ENCODE peak calls at places on chromosomes 5 and 9, in six cellular contexts. One of them, this sample, is unnamed.

GRCh38 chr5:15008476-15008875 is 136.9 kb upstream of the ANKH start:
- DNase-seq in WTC11: peak
- DNase-seq in fibroblast of pulmonary artery: peak
- DNase-seq in prostate gland: peak
- DNase-seq in tibial nerve: peak
- DNase-seq in AG04450: peak
- DNase-seq in this sample: peak

GRCh38 chr5:43041669-43042175 is 1.6 kb upstream of the ANXA2R start:
- DNase-seq in prostate gland: peak
- DNase-seq in WTC11: peak
- DNase-seq in AG04450: peak
- DNase-seq in fibroblast of pulmonary artery: peak
- DNase-seq in tibial nerve: no peak
- DNase-seq in this sample: peak

GRCh38 chr5:139138790-139139189 is 59.4 kb downstream of the SIL1 start:
- DNase-seq in prostate gland: peak
- DNase-seq in tibial nerve: no peak
- DNase-seq in AG04450: no peak
- DNase-seq in WTC11: no peak
- DNase-seq in fibroblast of pulmonary artery: peak
- DNase-seq in this sample: no peak

GRCh38 chr5:143767162-143767561 is 44.8 kb upstream of the HMHB1 start:
- DNase-seq in tibial nerve: no peak
- DNase-seq in AG04450: no peak
- DNase-seq in prostate gland: no peak
- DNase-seq in fibroblast of pulmonary artery: no peak
- DNase-seq in WTC11: no peak
- DNase-seq in this sample: no peak

GRCh38 chr5:126499742-126500396 is 76.7 kb downstream of the GRAMD2B start:
- DNase-seq in tibial nerve: no peak
- DNase-seq in WTC11: no peak
- DNase-seq in prostate gland: no peak
- DNase-seq in fibroblast of pulmonary artery: peak
- DNase-seq in AG04450: no peak
- DNase-seq in this sample: no peak

GRCh38 chr5:111574316-111574715 is 62.0 kb upstream of the STARD4 start:
- DNase-seq in AG04450: no peak
- DNase-seq in WTC11: no peak
- DNase-seq in prostate gland: no peak
- DNase-seq in tibial nerve: no peak
- DNase-seq in fibroblast of pulmonary artery: no peak
- DNase-seq in this sample: no peak

GRCh38 chr5:172959824-172960799 is 888 bp downstream of the RPL26L1 start:
- DNase-seq in WTC11: no peak
- DNase-seq in tibial nerve: no peak
- DNase-seq in AG04450: no peak
- DNase-seq in fibroblast of pulmonary artery: no peak
- DNase-seq in prostate gland: no peak
- DNase-seq in this sample: no peak

GRCh38 chr5:172438304-172438652 is 16.0 kb downstream of the SH3PXD2B start:
- DNase-seq in AG04450: no peak
- DNase-seq in prostate gland: no peak
- DNase-seq in tibial nerve: no peak
- DNase-seq in fibroblast of pulmonary artery: no peak
- DNase-seq in WTC11: no peak
- DNase-seq in this sample: no peak

GRCh38 chr5:76270214-76270613 is 132.9 kb upstream of the IQGAP2 start:
- DNase-seq in prostate gland: no peak
- DNase-seq in tibial nerve: no peak
- DNase-seq in WTC11: no peak
- DNase-seq in fibroblast of pulmonary artery: no peak
- DNase-seq in AG04450: no peak
- DNase-seq in this sample: no peak

GRCh38 chr5:158801286-158801685 is 298.4 kb downstream of the EBF1 start:
- DNase-seq in WTC11: no peak
- DNase-seq in fibroblast of pulmonary artery: no peak
- DNase-seq in tibial nerve: no peak
- DNase-seq in prostate gland: no peak
- DNase-seq in AG04450: no peak
- DNase-seq in this sample: no peak

GRCh38 chr5:31492824-31493223 is 39.1 kb downstream of the DROSHA start:
- DNase-seq in fibroblast of pulmonary artery: peak
- DNase-seq in prostate gland: no peak
- DNase-seq in WTC11: peak
- DNase-seq in AG04450: no peak
- DNase-seq in tibial nerve: no peak
- DNase-seq in this sample: no peak

GRCh38 chr5:74641778-74642542 is 1.4 kb upstream of the ENC1 start:
- DNase-seq in fibroblast of pulmonary artery: peak
- DNase-seq in WTC11: no peak
- DNase-seq in AG04450: peak
- DNase-seq in tibial nerve: no peak
- DNase-seq in prostate gland: peak
- DNase-seq in this sample: peak

GRCh38 chr5:96058084-96058483 is 96.4 kb upstream of the ELL2 start:
- DNase-seq in tibial nerve: no peak
- DNase-seq in prostate gland: no peak
- DNase-seq in WTC11: no peak
- DNase-seq in fibroblast of pulmonary artery: no peak
- DNase-seq in AG04450: no peak
- DNase-seq in this sample: no peak

GRCh38 chr5:72093231-72093630 is 14.0 kb upstream of the MAP1B start:
- DNase-seq in fibroblast of pulmonary artery: peak
- DNase-seq in tibial nerve: no peak
- DNase-seq in AG04450: no peak
- DNase-seq in WTC11: no peak
- DNase-seq in prostate gland: no peak
- DNase-seq in this sample: no peak

GRCh38 chr9:96447406-96447805 is 2.6 kb upstream of the HABP4 start:
- DNase-seq in prostate gland: no peak
- DNase-seq in WTC11: no peak
- DNase-seq in tibial nerve: no peak
- DNase-seq in fibroblast of pulmonary artery: no peak
- DNase-seq in AG04450: no peak
- DNase-seq in this sample: no peak

GRCh38 chr9:108565651-108566378 is 290.0 kb downstream of the ACTL7B start:
- DNase-seq in tibial nerve: peak
- DNase-seq in prostate gland: peak
- DNase-seq in fibroblast of pulmonary artery: peak
- DNase-seq in WTC11: peak
- DNase-seq in AG04450: peak
- DNase-seq in this sample: peak

GRCh38 chr9:103999375-104000062 is 94.6 kb upstream of the SMC2 start:
- DNase-seq in fibroblast of pulmonary artery: no peak
- DNase-seq in WTC11: no peak
- DNase-seq in prostate gland: no peak
- DNase-seq in AG04450: no peak
- DNase-seq in tibial nerve: no peak
- DNase-seq in this sample: no peak

GRCh38 chr5:147995846-147996245 is 67.9 kb upstream of the SPINK5 start:
- DNase-seq in prostate gland: no peak
- DNase-seq in fibroblast of pulmonary artery: no peak
- DNase-seq in WTC11: no peak
- DNase-seq in tibial nerve: no peak
- DNase-seq in AG04450: no peak
- DNase-seq in this sample: no peak

GRCh38 chr9:134376386-134377142 is 50.3 kb downstream of the RXRA start:
- DNase-seq in WTC11: no peak
- DNase-seq in prostate gland: no peak
- DNase-seq in AG04450: no peak
- DNase-seq in tibial nerve: no peak
- DNase-seq in fibroblast of pulmonary artery: no peak
- DNase-seq in this sample: no peak

GRCh38 chr5:136435951-136436544 is 70.7 kb upstream of the TRPC7 start:
- DNase-seq in prostate gland: no peak
- DNase-seq in fibroblast of pulmonary artery: peak
- DNase-seq in AG04450: no peak
- DNase-seq in WTC11: no peak
- DNase-seq in tibial nerve: no peak
- DNase-seq in this sample: no peak

GRCh38 chr5:143542798-143543144 is 139.3 kb upstream of the NR3C1 start:
- DNase-seq in WTC11: no peak
- DNase-seq in AG04450: no peak
- DNase-seq in tibial nerve: no peak
- DNase-seq in fibroblast of pulmonary artery: peak
- DNase-seq in prostate gland: no peak
- DNase-seq in this sample: no peak

GRCh38 chr5:140249536-140249935 is 53.4 kb downstream of the PFDN1 start:
- DNase-seq in tibial nerve: no peak
- DNase-seq in fibroblast of pulmonary artery: no peak
- DNase-seq in AG04450: no peak
- DNase-seq in WTC11: no peak
- DNase-seq in prostate gland: no peak
- DNase-seq in this sample: no peak

GRCh38 chr5:101942321-101942882 is 353.7 kb downstream of the SLCO4C1 start:
- DNase-seq in WTC11: peak
- DNase-seq in AG04450: no peak
- DNase-seq in prostate gland: peak
- DNase-seq in tibial nerve: no peak
- DNase-seq in fibroblast of pulmonary artery: peak
- DNase-seq in this sample: no peak

GRCh38 chr5:68011801-68012200 is 203.8 kb upstream of the PIK3R1 start:
- DNase-seq in WTC11: no peak
- DNase-seq in prostate gland: no peak
- DNase-seq in fibroblast of pulmonary artery: peak
- DNase-seq in AG04450: no peak
- DNase-seq in tibial nerve: no peak
- DNase-seq in this sample: no peak

GRCh38 chr9:111798786-111799185 is 4.0 kb upstream of the SHOC1 start:
- DNase-seq in tibial nerve: no peak
- DNase-seq in WTC11: no peak
- DNase-seq in fibroblast of pulmonary artery: peak
- DNase-seq in prostate gland: no peak
- DNase-seq in AG04450: peak
- DNase-seq in this sample: no peak

GRCh38 chr5:151036556-151036955 is 16.2 kb downstream of the GPX3 start:
- DNase-seq in AG04450: no peak
- DNase-seq in tibial nerve: no peak
- DNase-seq in fibroblast of pulmonary artery: no peak
- DNase-seq in prostate gland: no peak
- DNase-seq in WTC11: no peak
- DNase-seq in this sample: no peak

GRCh38 chr9:88737031-88737430 is 202.1 kb downstream of the NXNL2 start:
- DNase-seq in prostate gland: no peak
- DNase-seq in fibroblast of pulmonary artery: no peak
- DNase-seq in AG04450: no peak
- DNase-seq in WTC11: no peak
- DNase-seq in tibial nerve: no peak
- DNase-seq in this sample: no peak

GRCh38 chr5:153618857-153619256 is 128.4 kb downstream of the GRIA1 start:
- DNase-seq in fibroblast of pulmonary artery: peak
- DNase-seq in tibial nerve: no peak
- DNase-seq in prostate gland: no peak
- DNase-seq in WTC11: no peak
- DNase-seq in AG04450: no peak
- DNase-seq in this sample: no peak

GRCh38 chr9:33202018-33202417 is 34.9 kb upstream of the B4GALT1 start:
- DNase-seq in AG04450: no peak
- DNase-seq in prostate gland: no peak
- DNase-seq in fibroblast of pulmonary artery: no peak
- DNase-seq in tibial nerve: no peak
- DNase-seq in WTC11: no peak
- DNase-seq in this sample: no peak

GRCh38 chr9:97873877-97874276 is 20.9 kb downstream of the FOXE1 start:
- DNase-seq in fibroblast of pulmonary artery: peak
- DNase-seq in WTC11: no peak
- DNase-seq in prostate gland: no peak
- DNase-seq in AG04450: no peak
- DNase-seq in tibial nerve: no peak
- DNase-seq in this sample: no peak

GRCh38 chr5:33241826-33242225 is 198.9 kb upstream of the TARS1 start:
- DNase-seq in prostate gland: no peak
- DNase-seq in WTC11: no peak
- DNase-seq in AG04450: no peak
- DNase-seq in fibroblast of pulmonary artery: no peak
- DNase-seq in tibial nerve: no peak
- DNase-seq in this sample: no peak

GRCh38 chr9:113772121-113772885 is 103.8 kb upstream of the ZNF618 start:
- DNase-seq in tibial nerve: no peak
- DNase-seq in WTC11: no peak
- DNase-seq in fibroblast of pulmonary artery: peak
- DNase-seq in AG04450: no peak
- DNase-seq in prostate gland: no peak
- DNase-seq in this sample: peak

GRCh38 chr5:152532714-152533113 is 127.6 kb upstream of the NMUR2 start:
- DNase-seq in AG04450: no peak
- DNase-seq in prostate gland: no peak
- DNase-seq in WTC11: no peak
- DNase-seq in tibial nerve: no peak
- DNase-seq in fibroblast of pulmonary artery: peak
- DNase-seq in this sample: no peak

GRCh38 chr5:108345541-108346171 is 36.2 kb downstream of the FBXL17 start:
- DNase-seq in prostate gland: no peak
- DNase-seq in AG04450: peak
- DNase-seq in tibial nerve: no peak
- DNase-seq in fibroblast of pulmonary artery: peak
- DNase-seq in WTC11: no peak
- DNase-seq in this sample: no peak
- TF ChIP-seq CTCF in prostate gland: no peak
- TF ChIP-seq CTCF in AG04450: peak
- TF ChIP-seq CTCF in tibial nerve: peak
- TF ChIP-seq CTCF in fibroblast of pulmonary artery: peak
- TF ChIP-seq CTCF in WTC11: no peak
- TF ChIP-seq CTCF in this sample: no peak

DNA sequence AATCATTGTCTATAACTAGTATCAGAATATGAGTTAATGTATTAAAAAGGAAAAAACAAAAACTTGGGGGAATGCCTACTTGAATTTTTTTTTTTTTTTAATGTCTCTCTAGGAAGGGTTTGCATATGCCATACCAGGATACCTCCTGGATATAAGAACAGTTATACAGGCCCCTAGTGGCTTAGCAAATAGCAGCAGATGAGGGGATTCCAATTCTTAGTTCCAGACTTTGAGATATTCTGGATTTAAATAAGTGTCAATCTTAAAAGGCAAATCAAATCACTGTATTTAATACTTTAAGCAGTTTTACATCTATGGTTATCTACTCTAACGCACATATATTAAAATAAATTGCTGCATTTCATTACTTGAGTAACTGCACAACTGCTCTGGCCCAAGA is 1055.5 kb upstream of the DMAC1 start:
- DNase-seq in tibial nerve: no peak
- DNase-seq in prostate gland: no peak
- DNase-seq in AG04450: no peak
- DNase-seq in WTC11: no peak
- DNase-seq in fibroblast of pulmonary artery: peak
- DNase-seq in this sample: no peak
- TF ChIP-seq CTCF in tibial nerve: no peak
- TF ChIP-seq CTCF in prostate gland: no peak
- TF ChIP-seq CTCF in AG04450: peak
- TF ChIP-seq CTCF in WTC11: no peak
- TF ChIP-seq CTCF in fibroblast of pulmonary artery: peak
- TF ChIP-seq CTCF in this sample: no peak

GRCh38 chr5:55407059-55407684 is 99.4 kb downstream of the MTREX start:
- DNase-seq in tibial nerve: no peak
- DNase-seq in AG04450: peak
- DNase-seq in fibroblast of pulmonary artery: peak
- DNase-seq in WTC11: no peak
- DNase-seq in prostate gland: no peak
- DNase-seq in this sample: no peak
- TF ChIP-seq CTCF in tibial nerve: peak
- TF ChIP-seq CTCF in AG04450: peak
- TF ChIP-seq CTCF in fibroblast of pulmonary artery: peak
- TF ChIP-seq CTCF in WTC11: peak
- TF ChIP-seq CTCF in prostate gland: peak
- TF ChIP-seq CTCF in this sample: no peak

GRCh38 chr9:101705135-101705661 is 33.2 kb downstream of the GRIN3A start:
- DNase-seq in WTC11: peak
- DNase-seq in prostate gland: peak
- DNase-seq in fibroblast of pulmonary artery: no peak
- DNase-seq in tibial nerve: no peak
- DNase-seq in AG04450: no peak
- DNase-seq in this sample: peak
- TF ChIP-seq CTCF in WTC11: no peak
- TF ChIP-seq CTCF in prostate gland: no peak
- TF ChIP-seq CTCF in fibroblast of pulmonary artery: no peak
- TF ChIP-seq CTCF in tibial nerve: no peak
- TF ChIP-seq CTCF in AG04450: no peak
- TF ChIP-seq CTCF in this sample: no peak

This sample was measured in lower leg skin.